ENCODE peak calls at places on chromosome 11, in five cellular contexts. J is CD4-positive, alpha-beta memory T cell; Z is tibial nerve; R is adrenal gland; E is A549. L is an unnamed sample. For H3K4me1, the result is how much of the 10 kb centered on the place peaks cover.

GRCh38 chr11:109123811-109124787 is 297.9 kb upstream of the C11orf87 start:
- DNase-seq in J (no peak), Z (no peak), R (no peak), E (no peak), L (no peak)

GRCh38 chr11:44190883-44191230 is 95.4 kb downstream of the EXT2 start:
- DNase-seq in J (no peak), Z (no peak), R (no peak), E (no peak), L (no peak)

GRCh38 chr11:86919557-86920210 is 35.5 kb downstream of the FZD4 start:
- DNase-seq in J (peak), Z (peak), R (no peak), E (peak), L (peak)

GRCh38 chr11:3954448-3955298 is 99.2 kb downstream of the STIM1 start:
- DNase-seq in J (no peak), Z (no peak), R (no peak), E (no peak), L (no peak)

GRCh38 chr11:124748100-124748418 is 4.0 kb downstream of the VSIG2 start:
- DNase-seq in J (no peak), Z (no peak), R (no peak), E (no peak), L (no peak)

GRCh38 chr11:2788751-2789140 is 89.0 kb upstream of the KCNQ1OT1 start:
- DNase-seq in J (no peak), Z (no peak), R (peak), E (no peak), L (no peak)

GRCh38 chr11:44469412-44469811 is 96.1 kb upstream of the CD82 start:
- DNase-seq in J (no peak), Z (no peak), R (no peak), E (peak), L (no peak)

GRCh38 chr11:126312903-126313460 is 9.1 kb downstream of the DCPS start:
- DNase-seq in J (no peak), Z (no peak), R (no peak), E (no peak), L (no peak)

GRCh38 chr11:73982595-73982989 is at the start of gene UCP2:
- DNase-seq in J (peak), Z (peak), R (peak), E (no peak), L (peak)

GRCh38 chr11:132177106-132177505 is 806.7 kb downstream of the NTM start:
- DNase-seq in J (no peak), Z (no peak), R (no peak), E (no peak), L (peak)

GRCh38 chr11:19218216-19218615 is 16.4 kb upstream of the CSRP3 start:
- DNase-seq in J (no peak), Z (no peak), R (no peak), E (no peak), L (no peak)

GRCh38 chr11:33350287-33350686 is 93.1 kb downstream of the HIPK3 start:
- DNase-seq in J (no peak), Z (no peak), R (no peak), E (no peak), L (no peak)

GRCh38 chr11:25776238-25776637 is 555.7 kb upstream of the ANO3 start:
- DNase-seq in J (no peak), Z (no peak), R (no peak), E (no peak), L (no peak)

GRCh38 chr11:104784684-104785460 is 113.4 kb downstream of the CASP12 start:
- DNase-seq in J (peak), Z (no peak), R (no peak), E (no peak), L (no peak)

GRCh38 chr11:33773399-33774355 is 643 bp downstream of the FBXO3 start:
- DNase-seq in J (peak), Z (no peak), R (no peak), E (no peak), L (no peak)

GRCh38 chr11:124315052-124315451 is 1.3 kb upstream of the OR8D1 start:
- DNase-seq in J (no peak), Z (no peak), R (no peak), E (no peak), L (no peak)

GRCh38 chr11:47123094-47123493 is 53.6 kb downstream of the ARFGAP2 start:
- DNase-seq in J (no peak), Z (no peak), R (no peak), E (no peak), L (no peak)

GRCh38 chr11:119852741-119853140 is 123.7 kb upstream of the NECTIN1 start:
- DNase-seq in J (no peak), Z (no peak), R (no peak), E (no peak), L (no peak)

GRCh38 chr11:81070948-81071347 is 1630.1 kb upstream of the TENM4 start:
- DNase-seq in J (no peak), Z (no peak), R (no peak), E (no peak), L (no peak)

GRCh38 chr11:48056325-48057183 is 76.2 kb downstream of the PTPRJ start:
- DNase-seq in J (no peak), Z (no peak), R (no peak), E (no peak), L (no peak)

GRCh38 chr11:77250881-77251640 is 50.4 kb downstream of the GDPD4 start:
- DNase-seq in J (no peak), Z (no peak), R (no peak), E (no peak), L (no peak)

GRCh38 chr11:102458531-102458930 is 6.0 kb upstream of the TMEM123 start:
- DNase-seq in J (no peak), Z (no peak), R (no peak), E (peak), L (no peak)
- H3K4me1 ChIP-seq in J (under half), Z (under half), R (under half), E (half or more), L (under half)

GRCh38 chr11:75558939-75559843 is 2.9 kb upstream of the SERPINH1 start:
- DNase-seq in J (no peak), Z (peak), R (peak), E (no peak), L (no peak)
- H3K27ac ChIP-seq in J (no peak), Z (peak), R (peak), E (peak), L (no peak)

DNA sequence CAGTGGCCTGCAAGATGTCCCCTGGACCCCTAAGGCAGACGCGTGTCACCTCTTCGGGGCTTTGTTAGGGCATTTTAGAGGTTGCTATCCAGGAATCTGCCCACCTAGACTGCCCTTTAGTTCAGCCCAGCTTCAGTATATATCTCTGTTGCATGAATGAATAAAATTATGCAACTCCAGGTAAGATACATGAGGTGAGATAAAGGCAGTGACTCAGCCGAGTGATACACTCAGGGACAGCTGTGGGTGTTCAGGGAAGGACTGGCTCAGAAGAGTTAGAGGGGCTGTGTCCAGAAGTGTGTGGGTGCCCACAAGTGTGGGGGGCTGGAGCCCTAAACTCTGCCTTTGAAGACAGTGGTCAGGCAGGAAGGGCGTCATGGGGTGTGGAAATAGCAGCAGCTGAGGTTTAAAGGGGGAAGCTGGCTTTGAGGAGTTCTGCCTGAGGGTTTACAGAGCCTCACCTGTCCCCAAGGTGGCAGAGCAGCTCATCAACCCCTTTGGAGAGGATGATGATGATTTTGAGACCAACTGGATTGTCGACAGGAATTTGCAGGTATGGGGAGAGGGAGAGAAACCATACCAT is 8.3 kb downstream of the FTH1 start:
- DNase-seq in J (no peak), Z (no peak), R (no peak), E (no peak), L (no peak)
- H3K4me1 ChIP-seq in J (under half), Z (under half), R (under half), E (half or more), L (under half)

DNA sequence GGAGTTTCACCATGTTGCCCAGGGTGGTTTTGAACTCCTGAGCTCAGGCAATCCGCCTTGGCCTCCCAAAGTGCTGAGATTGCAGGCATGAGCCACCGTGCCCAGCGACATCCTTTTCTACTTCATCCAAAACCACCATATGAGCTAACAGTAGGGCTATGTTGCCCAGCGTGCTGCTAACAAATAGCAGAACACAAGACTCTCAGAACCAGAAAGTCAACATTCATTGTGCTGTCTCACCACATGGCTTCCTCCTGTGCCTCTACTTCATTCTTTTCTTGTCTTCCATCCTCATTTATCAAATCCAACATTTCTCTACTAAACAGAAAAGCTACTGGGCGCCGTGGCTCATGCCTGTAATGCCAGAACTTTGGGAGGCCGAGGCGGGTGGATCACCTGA is 12.0 kb upstream of the DENND5A start:
- DNase-seq in J (no peak), Z (no peak), R (no peak), E (no peak), L (no peak)
- H3K27ac ChIP-seq in J (no peak), Z (no peak), R (no peak), E (no peak), L (no peak)

GRCh38 chr11:69170704-69171103 is 15.0 kb downstream of the SMIM38 start:
- DNase-seq in J (no peak), Z (no peak), R (no peak), E (no peak), L (no peak)
- H3K4me1 ChIP-seq in J (under half), Z (under half), R (under half), E (under half), L (under half)

DNA sequence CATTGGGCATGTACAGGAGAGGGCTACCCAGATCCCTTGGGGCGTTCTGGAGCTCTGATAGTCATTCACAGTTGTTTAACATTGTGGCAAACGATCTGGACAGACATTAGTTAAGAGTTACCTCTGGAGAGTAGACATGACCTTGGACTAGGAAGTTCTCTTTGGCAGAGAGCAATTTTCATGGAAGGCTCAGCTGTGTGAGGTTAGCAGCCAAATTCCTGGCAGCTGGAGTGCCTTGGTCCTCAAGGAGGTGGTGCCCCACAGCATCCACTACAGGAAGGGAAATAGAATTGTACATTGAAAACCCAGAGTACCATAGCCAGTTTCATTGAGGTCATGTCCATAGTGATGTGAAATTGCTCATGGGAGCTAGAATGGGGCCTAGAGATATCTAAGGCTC is 82.8 kb downstream of the BLID start:
- DNase-seq in J (no peak), Z (no peak), R (no peak), E (no peak), L (no peak)
- H3K27ac ChIP-seq in J (no peak), Z (peak), R (no peak), E (no peak), L (no peak)

L was measured in iPS DF 6.9.